ENCODE peak calls at places on chromosomes 13 and 19, in five cellular contexts. Z, E, U, F and J are unnamed samples.

GRCh38 chr13:41652735-41653361 is 195.5 kb downstream of the RGCC start:
- DNase-seq in Z (no peak), E (no peak), U (peak), F (no peak), J (peak)

GRCh38 chr13:38213307-38213706 is 136.3 kb upstream of the UFM1 start:
- DNase-seq in Z (peak), E (no peak), U (no peak), F (no peak), J (no peak)

GRCh38 chr19:16295071-16295470 is 29.6 kb upstream of the KLF2 start:
- DNase-seq in Z (no peak), E (no peak), U (no peak), F (no peak), J (no peak)

GRCh38 chr19:40365613-40366401 is 17.3 kb downstream of the PLD3 start:
- DNase-seq in Z (peak), E (peak), U (peak), F (peak), J (peak)

GRCh38 chr19:49196527-49197240 is 39.1 kb downstream of the TRPM4 start:
- DNase-seq in Z (no peak), E (peak), U (no peak), F (no peak), J (no peak)

GRCh38 chr19:45781282-45782161 is 768 bp downstream of the DMPK start:
- DNase-seq in Z (no peak), E (no peak), U (no peak), F (no peak), J (no peak)

GRCh38 chr19:7988307-7988706 is 17.1 kb downstream of the ELAVL1 start:
- DNase-seq in Z (no peak), E (no peak), U (no peak), F (no peak), J (no peak)

GRCh38 chr13:104043184-104043583 is 977.0 kb upstream of the SLC10A2 start:
- DNase-seq in Z (no peak), E (no peak), U (no peak), F (no peak), J (no peak)

GRCh38 chr19:55931936-55932386 is at the start of gene NLRP13:
- DNase-seq in Z (no peak), E (no peak), U (no peak), F (no peak), J (no peak)

GRCh38 chr13:30619731-30620130 is 2.0 kb downstream of the USPL1 start:
- DNase-seq in Z (no peak), E (no peak), U (no peak), F (no peak), J (no peak)

GRCh38 chr19:8655340-8655709 is 24.9 kb downstream of the NFILZ start:
- DNase-seq in Z (no peak), E (no peak), U (peak), F (no peak), J (no peak)

GRCh38 chr19:34253711-34254551 is 423 bp upstream of the GARRE1 start:
- DNase-seq in Z (no peak), E (peak), U (peak), F (peak), J (no peak)

GRCh38 chr19:15869109-15869555 is 28.7 kb downstream of the CYP4F2 start:
- DNase-seq in Z (peak), E (no peak), U (peak), F (no peak), J (peak)

GRCh38 chr13:25169951-25170553 is 2.0 kb downstream of the AMER2 start:
- DNase-seq in Z (no peak), E (no peak), U (no peak), F (no peak), J (no peak)

GRCh38 chr19:41261474-41262190 is 2.5 kb upstream of the HNRNPUL1 start:
- DNase-seq in Z (no peak), E (no peak), U (no peak), F (no peak), J (no peak)

GRCh38 chr13:45749026-45749759 is 47.1 kb downstream of the CBY2 start:
- DNase-seq in Z (no peak), E (no peak), U (no peak), F (no peak), J (no peak)

GRCh38 chr19:8129061-8129460 is 20.3 kb downstream of the FBN3 start:
- DNase-seq in Z (no peak), E (no peak), U (no peak), F (no peak), J (no peak)

GRCh38 chr13:97319088-97319487 is 97.0 kb downstream of the MBNL2 start:
- DNase-seq in Z (peak), E (peak), U (no peak), F (no peak), J (no peak)

GRCh38 chr13:94411747-94412146 is 67.7 kb downstream of the DCT start:
- DNase-seq in Z (no peak), E (no peak), U (no peak), F (no peak), J (no peak)

GRCh38 chr13:111211789-111212516 is 96.8 kb downstream of the ARHGEF7 start:
- DNase-seq in Z (peak), E (no peak), U (no peak), F (no peak), J (no peak)

GRCh38 chr13:64480648-64481047 is 2749.5 kb downstream of the PCDH9 start:
- DNase-seq in Z (no peak), E (no peak), U (no peak), F (no peak), J (no peak)

GRCh38 chr19:13153627-13154240 is 3.5 kb downstream of the IER2 start:
- DNase-seq in Z (no peak), E (no peak), U (peak), F (peak), J (no peak)
- TF ChIP-seq CTCF in Z (no peak), E (no peak), U (peak), F (no peak), J (peak)

GRCh38 chr13:114025432-114026127 is 51.7 kb upstream of the C13orf46 start:
- DNase-seq in Z (peak), E (peak), U (peak), F (no peak), J (no peak)
- TF ChIP-seq CTCF in Z (peak), E (no peak), U (no peak), F (no peak), J (no peak)

GRCh38 chr19:28519218-28519779 is 693.7 kb downstream of the UQCRFS1 start:
- DNase-seq in Z (no peak), E (no peak), U (no peak), F (no peak), J (no peak)

GRCh38 chr19:28521169-28521568 is 691.8 kb downstream of the UQCRFS1 start:
- DNase-seq in Z (no peak), E (no peak), U (no peak), F (no peak), J (no peak)

GRCh38 chr19:28514166-28514565 is 698.8 kb downstream of the UQCRFS1 start:
- DNase-seq in Z (no peak), E (no peak), U (no peak), F (no peak), J (no peak)

GRCh38 chr19:28519950-28520861 is 692.7 kb downstream of the UQCRFS1 start:
- DNase-seq in Z (no peak), E (no peak), U (no peak), F (no peak), J (no peak)

GRCh38 chr19:28516415-28516872 is 696.5 kb downstream of the UQCRFS1 start:
- DNase-seq in Z (no peak), E (no peak), U (no peak), F (no peak), J (no peak)
- TF ChIP-seq CTCF in Z (no peak), E (no peak), U (no peak), F (no peak), J (no peak)

DNA sequence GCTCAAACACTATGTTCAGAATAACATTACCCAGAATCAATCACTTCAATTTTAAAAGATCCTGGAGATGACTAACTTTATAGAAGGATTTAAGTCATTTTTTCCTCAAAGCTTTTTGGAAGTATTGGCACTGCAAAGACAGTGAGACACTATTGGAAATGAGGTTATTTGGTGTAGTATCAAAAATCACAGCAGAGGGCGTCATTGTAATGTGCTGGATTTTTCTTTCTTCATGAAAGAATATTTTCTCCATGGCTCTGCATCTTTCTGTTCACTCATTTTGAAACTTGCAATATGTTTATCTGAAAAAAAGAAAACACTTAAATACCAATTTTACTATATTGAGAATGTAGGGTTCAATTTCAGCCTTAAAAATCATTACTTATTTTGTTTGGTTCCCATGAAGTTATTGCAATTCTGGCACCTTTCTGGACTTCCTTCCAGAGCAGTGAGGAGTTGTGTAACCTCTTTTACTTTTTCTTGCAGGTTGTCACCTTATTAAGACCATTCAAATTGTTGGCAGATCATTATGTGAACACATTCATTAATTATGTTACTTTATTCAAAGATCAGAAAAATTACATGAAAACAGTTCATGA is 3.7 kb upstream of the CSNK1A1L start:
- DNase-seq in Z (peak), E (no peak), U (peak), F (no peak), J (peak)
- TF ChIP-seq CTCF in Z (peak), E (peak), U (peak), F (no peak), J (no peak)

GRCh38 chr19:51327066-51327985 is 14.6 kb downstream of the VSIG10L start:
- DNase-seq in Z (peak), E (peak), U (no peak), F (no peak), J (peak)
- TF ChIP-seq CTCF in Z (peak), E (peak), U (no peak), F (no peak), J (peak)

DNA sequence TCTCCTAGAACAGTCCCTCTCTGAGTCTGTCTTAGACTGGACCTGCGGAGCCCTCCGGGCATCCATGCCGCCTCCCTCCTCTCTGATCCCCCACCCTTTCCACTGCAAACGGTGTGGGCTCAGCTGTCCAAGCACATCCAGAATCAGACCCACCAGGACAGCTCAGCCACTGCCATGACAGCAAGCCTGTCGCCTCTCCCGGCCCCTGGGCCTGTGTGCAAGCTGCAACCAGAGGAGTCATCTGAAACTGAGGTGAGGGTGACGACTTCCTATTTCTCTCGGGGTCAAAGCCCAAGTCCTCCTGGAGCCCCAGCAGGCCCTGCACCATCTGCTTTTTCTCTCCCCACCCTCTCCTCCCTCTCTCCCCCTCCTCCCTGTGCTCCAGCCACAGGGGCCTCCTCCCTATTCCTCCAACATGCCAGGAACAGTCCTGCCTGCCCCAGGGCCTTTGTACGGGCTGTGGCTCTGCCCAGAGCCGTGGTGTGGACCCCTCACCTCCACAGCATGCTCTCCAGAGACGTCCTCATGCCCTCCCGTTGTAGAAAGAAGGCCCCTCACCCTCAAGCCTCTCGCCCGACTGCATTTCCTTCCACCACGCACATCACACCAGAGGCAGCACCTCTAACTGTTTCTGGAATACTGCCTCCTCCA is 23.5 kb upstream of the MYDGF start:
- DNase-seq in Z (no peak), E (no peak), U (no peak), F (no peak), J (no peak)
- TF ChIP-seq CTCF in Z (no peak), E (no peak), U (no peak), F (no peak), J (no peak)

DNA sequence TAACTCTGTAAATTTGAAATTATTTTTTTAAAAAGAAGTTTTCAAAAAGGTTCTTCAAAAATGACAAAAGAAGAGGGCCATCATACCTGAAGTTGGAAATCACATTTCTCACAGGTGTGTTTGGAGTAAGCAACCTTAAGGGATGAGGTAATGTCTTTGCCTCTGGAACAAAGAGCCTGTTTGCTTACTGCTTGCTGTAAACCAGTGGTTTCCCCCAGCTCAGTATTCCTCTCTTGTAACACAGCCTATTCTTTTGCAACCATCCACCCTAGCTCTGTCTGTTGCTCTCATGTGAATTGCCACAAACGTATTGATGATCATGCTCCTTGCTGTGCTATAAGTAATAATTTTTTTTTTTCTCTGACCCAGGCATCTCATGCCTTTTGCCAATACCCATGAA is 38.1 kb downstream of the UCHL3 start:
- DNase-seq in Z (no peak), E (no peak), U (no peak), F (no peak), J (no peak)
- TF ChIP-seq CTCF in Z (no peak), E (no peak), U (no peak), F (no peak), J (no peak)

DNA sequence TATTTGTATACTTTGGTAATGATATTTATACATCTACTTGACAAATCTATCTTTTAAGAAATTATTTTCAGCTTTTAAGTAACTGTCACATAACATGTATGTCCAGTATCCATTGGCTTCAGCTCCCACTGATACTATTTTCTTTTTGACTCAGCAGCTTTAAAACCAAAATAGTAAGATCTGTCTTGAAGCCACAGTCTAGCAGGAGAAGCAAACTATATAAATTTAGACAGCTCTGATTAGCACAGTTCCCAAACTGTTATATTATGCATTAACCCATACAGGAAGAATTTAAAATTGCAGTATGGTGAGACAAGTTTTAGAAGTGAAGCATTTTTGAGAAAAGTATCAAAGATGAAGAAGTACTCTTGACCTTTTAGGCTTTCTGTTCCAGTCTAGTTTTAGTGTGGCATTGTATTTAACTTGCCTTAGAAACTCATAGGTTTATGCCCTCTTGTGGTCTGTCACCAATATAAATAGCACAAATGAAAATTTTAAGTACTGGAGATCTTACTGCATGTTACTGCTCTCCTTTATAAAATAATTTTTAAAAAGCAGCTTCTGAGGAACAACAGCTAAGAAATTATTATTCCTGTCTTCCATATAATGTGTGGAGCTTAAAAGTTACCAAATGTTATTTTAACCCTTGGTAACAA is 24.7 kb downstream of the URI1 start:
- DNase-seq in Z (no peak), E (no peak), U (peak), F (no peak), J (no peak)
- TF ChIP-seq CTCF in Z (no peak), E (peak), U (peak), F (no peak), J (no peak)